ENCODE peak calls at places on chromosomes 13 and 19, in nine cellular contexts. J is CD8-positive, alpha-beta T cell; Q is neural crest cell; I is brain microvascular endothelial cell; F is mucosa of descending colon; P is GM10248; K is head of caudate nucleus; R is neural progenitor cell; G is left ventricle myocardium inferior. H is an unnamed sample.

GRCh38 chr19:38733493-38734175 is 10.6 kb downstream of the CAPN12 start:
- DNase-seq in J (no peak), Q (no peak), I (no peak), F (no peak), P (no peak), K (no peak), R (no peak), G (no peak), H (no peak)

GRCh38 chr19:17997969-17998826 is 9.8 kb upstream of the ARRDC2 start:
- DNase-seq in J (no peak), Q (no peak), I (no peak), F (no peak), P (no peak), K (no peak), R (peak; percentile 43), G (no peak), H (no peak)

GRCh38 chr13:30156270-30156669 is 151.1 kb downstream of the KATNAL1 start:
- DNase-seq in J (no peak), Q (no peak), I (no peak), F (no peak), P (no peak), K (no peak), R (no peak), G (no peak), H (no peak)

GRCh38 chr19:18955042-18955441 is 14.0 kb upstream of the HOMER3 start:
- DNase-seq in J (no peak), Q (no peak), I (no peak), F (no peak), P (no peak), K (no peak), R (no peak), G (no peak), H (no peak)

GRCh38 chr19:2154587-2155075 is 3.3 kb upstream of the AP3D1 start:
- DNase-seq in J (no peak), Q (no peak), I (no peak), F (peak; percentile 49), P (no peak), K (no peak), R (no peak), G (no peak), H (no peak)

GRCh38 chr13:51453308-51453958 is 597 bp upstream of the INTS6 start:
- DNase-seq in J (peak; percentile 92), Q (no peak), I (peak; percentile 49), F (peak; percentile 87), P (peak; percentile 83), K (peak; percentile 86), R (peak; percentile 87), G (peak; percentile 88), H (peak; percentile 92)

GRCh38 chr13:23504188-23504587 is 66.0 kb upstream of the TNFRSF19 start:
- DNase-seq in J (no peak), Q (no peak), I (peak; percentile 19), F (no peak), P (no peak), K (no peak), R (no peak), G (no peak), H (no peak)

GRCh38 chr19:44684892-44685847 is 13.8 kb upstream of the CEACAM16 start:
- DNase-seq in J (no peak), Q (no peak), I (peak; percentile 94), F (no peak), P (no peak), K (no peak), R (peak; percentile 28), G (no peak), H (no peak)

GRCh38 chr13:51148952-51149573 is 38.0 kb upstream of the C13orf42 start:
- DNase-seq in J (no peak), Q (peak; percentile 38), I (peak; percentile 72), F (peak; percentile 22), P (no peak), K (peak; percentile 81), R (peak; percentile 82), G (no peak), H (peak; percentile 75)

GRCh38 chr13:104246955-104247354 is 1180.7 kb upstream of the SLC10A2 start:
- DNase-seq in J (no peak), Q (no peak), I (no peak), F (no peak), P (no peak), K (no peak), R (no peak), G (no peak), H (no peak)

GRCh38 chr13:28792992-28793391 is 27.1 kb upstream of the MTUS2 start:
- DNase-seq in J (no peak), Q (no peak), I (peak; percentile 75), F (no peak), P (no peak), K (no peak), R (no peak), G (no peak), H (no peak)

GRCh38 chr19:35216026-35216832 is 12.3 kb downstream of the FAM187B start:
- DNase-seq in J (no peak), Q (no peak), I (no peak), F (no peak), P (no peak), K (no peak), R (no peak), G (no peak), H (no peak)

GRCh38 chr13:99905224-99905623 is 66.3 kb downstream of the ZIC5 start:
- DNase-seq in J (no peak), Q (no peak), I (no peak), F (no peak), P (no peak), K (no peak), R (no peak), G (no peak), H (no peak)

GRCh38 chr19:30167976-30168635 is 204.1 kb upstream of the ZNF536 start:
- DNase-seq in J (no peak), Q (no peak), I (no peak), F (no peak), P (no peak), K (no peak), R (no peak), G (no peak), H (no peak)

GRCh38 chr13:102983496-102983895 is 82.7 kb downstream of the SLC10A2 start:
- DNase-seq in J (no peak), Q (no peak), I (peak; percentile 29), F (no peak), P (no peak), K (no peak), R (no peak), G (no peak), H (no peak)

GRCh38 chr13:99959538-99960230 is 11.9 kb downstream of the ZIC5 start:
- DNase-seq in J (peak; percentile 49), Q (peak; percentile 55), I (no peak), F (no peak), P (no peak), K (no peak), R (peak; percentile 68), G (no peak), H (peak; percentile 90)

GRCh38 chr13:88764103-88764502 is 1092.9 kb downstream of the SLITRK5 start:
- DNase-seq in J (no peak), Q (no peak), I (no peak), F (no peak), P (no peak), K (no peak), R (peak; percentile 11), G (no peak), H (no peak)

H was measured in retina.